ENCODE peak calls at places on chromosomes 11 and 22, in four cellular contexts. D is ovary, J is keratinocyte, G is GM06990. V is an unnamed sample. For H3K36me3, the result is how much of the 10 kb centered on the place peaks cover.

GRCh38 chr11:124762624-124763155 is 600 bp upstream of the ESAM start:
- DNase-seq in D (no peak), J (no peak), G (no peak), V (no peak)

GRCh38 chr11:114774599-114775365 is 96.5 kb downstream of the NXPE2 start:
- DNase-seq in D (no peak), J (no peak), G (no peak), V (no peak)

GRCh38 chr11:6443269-6444003 is 2.6 kb upstream of the HPX start:
- DNase-seq in D (peak), J (no peak), G (no peak), V (peak)

GRCh38 chr11:50174189-50174588 is 141.5 kb downstream of the OR4C45 start:
- DNase-seq in D (no peak), J (no peak), G (no peak), V (no peak)

GRCh38 chr11:126570489-126570888 is 215.0 kb downstream of the ST3GAL4 start:
- DNase-seq in D (no peak), J (no peak), G (no peak), V (no peak)

GRCh38 chr11:74612877-74613276 is 20.5 kb downstream of the POLD3 start:
- DNase-seq in D (no peak), J (no peak), G (no peak), V (no peak)

GRCh38 chr11:120869516-120870011 is 154.3 kb upstream of the TBCEL start:
- DNase-seq in D (no peak), J (no peak), G (peak), V (no peak)

GRCh38 chr22:45804986-45805325 is 133.3 kb downstream of the ATXN10 start:
- DNase-seq in D (no peak), J (peak), G (no peak), V (no peak)

GRCh38 chr11:75035911-75036536 is 47.3 kb downstream of the NEU3 start:
- DNase-seq in D (no peak), J (no peak), G (no peak), V (no peak)

GRCh38 chr11:64524534-64525042 is 66.4 kb upstream of the SLC22A12 start:
- DNase-seq in D (no peak), J (no peak), G (no peak), V (no peak)

GRCh38 chr11:126112547-126112946 is 49.9 kb upstream of the CDON start:
- DNase-seq in D (peak), J (no peak), G (no peak), V (no peak)

GRCh38 chr11:126464796-126465195 is 109.3 kb downstream of the ST3GAL4 start:
- DNase-seq in D (no peak), J (no peak), G (no peak), V (no peak)

GRCh38 chr11:100776212-100776896 is 89.3 kb downstream of the ARHGAP42 start:
- DNase-seq in D (no peak), J (peak), G (no peak), V (no peak)

GRCh38 chr11:85874265-85874664 is 19.1 kb downstream of the CCDC83 start:
- DNase-seq in D (no peak), J (no peak), G (no peak), V (no peak)

GRCh38 chr11:131629925-131630324 is 259.5 kb downstream of the NTM start:
- DNase-seq in D (no peak), J (no peak), G (no peak), V (no peak)

GRCh38 chr11:108025387-108026080 is 16.8 kb downstream of the CUL5 start:
- DNase-seq in D (no peak), J (no peak), G (peak), V (no peak)

GRCh38 chr11:102458531-102458930 is 6.0 kb upstream of the TMEM123 start:
- DNase-seq in D (no peak), J (no peak), G (no peak), V (no peak)

GRCh38 chr11:1302461-1303073 is 6.9 kb downstream of the TOLLIP start:
- DNase-seq in D (peak), J (no peak), G (no peak), V (no peak)
- H3K36me3 ChIP-seq in D (under half), J (under half), G (under half), V (under half)

DNA sequence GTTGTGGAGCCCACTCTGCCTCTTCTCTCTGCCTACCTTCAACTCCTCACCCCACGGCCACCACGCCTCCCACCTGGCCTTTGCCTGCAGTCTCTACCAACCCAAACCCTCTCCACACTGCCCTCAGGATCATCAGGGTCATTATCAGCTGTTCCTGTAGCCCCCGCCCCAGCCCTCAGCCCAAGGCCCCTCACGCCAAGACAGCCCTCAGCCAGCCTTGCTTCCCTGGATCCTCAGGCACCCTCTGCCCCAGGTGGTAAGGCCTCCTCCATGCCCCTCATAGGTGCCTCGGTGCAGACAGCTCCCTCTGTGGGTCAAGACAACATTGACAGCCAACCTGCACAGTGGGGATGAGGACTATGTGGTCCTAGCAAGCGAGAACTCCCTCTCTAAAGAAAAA is 1.7 kb downstream of the SBF1 start:
- DNase-seq in D (no peak), J (no peak), G (no peak), V (no peak)
- TF ChIP-seq CTCF in D (no peak), J (peak), G (peak), V (no peak)

GRCh38 chr22:20095521-20095920 is 15.5 kb downstream of the DGCR8 start:
- DNase-seq in D (no peak), J (no peak), G (no peak), V (no peak)
- H3K36me3 ChIP-seq in D (under half), J (under half), G (under half), V (under half)

GRCh38 chr11:32233928-32234327 is 143.1 kb downstream of the RCN1 start:
- DNase-seq in D (no peak), J (no peak), G (no peak), V (no peak)

GRCh38 chr11:32232516-32232915 is 141.6 kb downstream of the RCN1 start:
- DNase-seq in D (no peak), J (no peak), G (no peak), V (no peak)

GRCh38 chr11:32233276-32233675 is 142.4 kb downstream of the RCN1 start:
- DNase-seq in D (no peak), J (no peak), G (no peak), V (no peak)

GRCh38 chr11:32229566-32230240 is 138.8 kb downstream of the RCN1 start:
- DNase-seq in D (no peak), J (no peak), G (no peak), V (no peak)

DNA sequence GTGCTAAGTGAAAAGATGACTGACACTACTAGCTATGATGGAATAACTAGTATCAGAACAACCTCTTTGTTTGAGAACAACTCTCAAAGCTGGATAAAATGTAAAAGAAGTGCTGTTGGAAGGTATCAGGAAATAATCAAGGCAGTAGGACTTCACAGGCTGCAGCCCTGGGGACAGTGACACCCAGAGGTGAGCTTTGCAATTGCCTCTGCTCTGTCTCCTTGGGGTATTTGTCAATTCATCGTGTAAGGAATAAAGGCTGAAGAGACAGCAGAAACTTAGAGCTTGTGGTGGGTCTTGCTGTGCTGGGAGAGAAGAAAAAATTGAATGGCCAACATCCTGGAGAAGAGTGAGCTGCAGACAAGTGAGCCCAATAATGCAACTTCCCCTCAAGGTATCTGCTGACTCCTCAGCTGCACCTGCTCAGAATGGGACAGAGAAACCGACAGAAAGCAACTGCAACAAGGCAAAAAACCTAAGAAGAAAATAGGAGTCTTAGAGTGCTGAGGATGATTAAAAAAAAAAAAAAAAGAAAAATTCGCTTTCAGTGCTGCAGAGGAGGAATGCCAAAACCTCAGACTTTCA is 141.1 kb downstream of the RCN1 start:
- DNase-seq in D (no peak), J (no peak), G (no peak), V (no peak)
- TF ChIP-seq CTCF in D (no peak), J (peak), G (peak), V (no peak)

V was measured in uterus.